ENCODE peak calls at places on chromosomes 6 and 20, in five cellular contexts. One of them, this sample, is unnamed.

GRCh38 chr6:15602144-15602543 is 60.7 kb downstream of the DTNBP1 start:
- DNase-seq in lower lobe of right lung: no peak
- DNase-seq in fibroblast of the aortic adventitia: no peak
- DNase-seq in PC-9: no peak
- DNase-seq in suprapubic skin: no peak
- DNase-seq in this sample: no peak

GRCh38 chr6:161594412-161594811 is 320.6 kb upstream of the AGPAT4 start:
- DNase-seq in lower lobe of right lung: no peak
- DNase-seq in fibroblast of the aortic adventitia: no peak
- DNase-seq in PC-9: no peak
- DNase-seq in suprapubic skin: no peak
- DNase-seq in this sample: no peak

GRCh38 chr6:32837651-32838113 is 857 bp downstream of the TAP2 start:
- DNase-seq in lower lobe of right lung: no peak
- DNase-seq in fibroblast of the aortic adventitia: no peak
- DNase-seq in PC-9: peak; percentile 51
- DNase-seq in suprapubic skin: no peak
- DNase-seq in this sample: no peak

GRCh38 chr6:9116026-9116425 is 680.7 kb upstream of the SLC35B3 start:
- DNase-seq in lower lobe of right lung: no peak
- DNase-seq in fibroblast of the aortic adventitia: peak; percentile 56
- DNase-seq in PC-9: no peak
- DNase-seq in suprapubic skin: no peak
- DNase-seq in this sample: no peak

GRCh38 chr6:167699141-167700036 is 127.3 kb upstream of the AFDN start:
- DNase-seq in lower lobe of right lung: peak; percentile 82
- DNase-seq in fibroblast of the aortic adventitia: peak; percentile 7
- DNase-seq in PC-9: no peak
- DNase-seq in suprapubic skin: no peak
- DNase-seq in this sample: peak; percentile 88

GRCh38 chr20:9375221-9375681 is 139.1 kb upstream of the LAMP5 start:
- DNase-seq in lower lobe of right lung: no peak
- DNase-seq in fibroblast of the aortic adventitia: peak; percentile 10
- DNase-seq in PC-9: no peak
- DNase-seq in suprapubic skin: no peak
- DNase-seq in this sample: no peak

GRCh38 chr20:38298768-38299288 is 5.1 kb upstream of the BPI start:
- DNase-seq in lower lobe of right lung: peak; percentile 81
- DNase-seq in fibroblast of the aortic adventitia: peak; percentile 91
- DNase-seq in PC-9: no peak
- DNase-seq in suprapubic skin: peak; percentile 89
- DNase-seq in this sample: peak; percentile 90

GRCh38 chr20:40524071-40524470 is 165.0 kb downstream of the MAFB start:
- DNase-seq in lower lobe of right lung: no peak
- DNase-seq in fibroblast of the aortic adventitia: peak; percentile 39
- DNase-seq in PC-9: no peak
- DNase-seq in suprapubic skin: no peak
- DNase-seq in this sample: no peak

GRCh38 chr6:41429506-41430504 is 94.4 kb downstream of the NCR2 start:
- DNase-seq in lower lobe of right lung: no peak
- DNase-seq in fibroblast of the aortic adventitia: no peak
- DNase-seq in PC-9: no peak
- DNase-seq in suprapubic skin: no peak
- DNase-seq in this sample: peak; percentile 62

GRCh38 chr6:155234687-155235543 is 28.9 kb upstream of the CLDN20 start:
- DNase-seq in lower lobe of right lung: no peak
- DNase-seq in fibroblast of the aortic adventitia: no peak
- DNase-seq in PC-9: no peak
- DNase-seq in suprapubic skin: no peak
- DNase-seq in this sample: no peak

GRCh38 chr6:28357036-28357435 is 7.3 kb downstream of the ZKSCAN3 start:
- DNase-seq in lower lobe of right lung: no peak
- DNase-seq in fibroblast of the aortic adventitia: no peak
- DNase-seq in PC-9: no peak
- DNase-seq in suprapubic skin: no peak
- DNase-seq in this sample: no peak

GRCh38 chr20:57594092-57594911 is 25.9 kb downstream of the ZBP1 start:
- DNase-seq in lower lobe of right lung: peak; percentile 74
- DNase-seq in fibroblast of the aortic adventitia: peak; percentile 43
- DNase-seq in PC-9: no peak
- DNase-seq in suprapubic skin: no peak
- DNase-seq in this sample: peak; percentile 57

GRCh38 chr6:42010185-42010872 is 40.0 kb upstream of the TAF8 start:
- DNase-seq in lower lobe of right lung: no peak
- DNase-seq in fibroblast of the aortic adventitia: no peak
- DNase-seq in PC-9: no peak
- DNase-seq in suprapubic skin: peak; percentile 50
- DNase-seq in this sample: no peak

GRCh38 chr6:392441-393390 is 1.2 kb downstream of the IRF4 start:
- DNase-seq in lower lobe of right lung: no peak
- DNase-seq in fibroblast of the aortic adventitia: no peak
- DNase-seq in PC-9: no peak
- DNase-seq in suprapubic skin: no peak
- DNase-seq in this sample: no peak

GRCh38 chr6:4506221-4506620 is 270.0 kb upstream of the CDYL start:
- DNase-seq in lower lobe of right lung: no peak
- DNase-seq in fibroblast of the aortic adventitia: peak; percentile 4
- DNase-seq in PC-9: no peak
- DNase-seq in suprapubic skin: no peak
- DNase-seq in this sample: no peak

GRCh38 chr6:145815875-145816274 is 1.3 kb upstream of the FBXO30 start:
- DNase-seq in lower lobe of right lung: no peak
- DNase-seq in fibroblast of the aortic adventitia: no peak
- DNase-seq in PC-9: no peak
- DNase-seq in suprapubic skin: no peak
- DNase-seq in this sample: peak; percentile 32

GRCh38 chr6:132633362-132633761 is 9.3 kb upstream of the TAAR2 start:
- DNase-seq in lower lobe of right lung: no peak
- DNase-seq in fibroblast of the aortic adventitia: no peak
- DNase-seq in PC-9: no peak
- DNase-seq in suprapubic skin: no peak
- DNase-seq in this sample: no peak

GRCh38 chr6:35427851-35428321 is 24.3 kb upstream of the FANCE start:
- DNase-seq in lower lobe of right lung: no peak
- DNase-seq in fibroblast of the aortic adventitia: peak; percentile 71
- DNase-seq in PC-9: no peak
- DNase-seq in suprapubic skin: no peak
- DNase-seq in this sample: no peak

GRCh38 chr20:43844778-43845614 is 69.7 kb upstream of the TOX2 start:
- DNase-seq in lower lobe of right lung: no peak
- DNase-seq in fibroblast of the aortic adventitia: peak; percentile 98
- DNase-seq in PC-9: peak; percentile 98
- DNase-seq in suprapubic skin: no peak
- DNase-seq in this sample: peak; percentile 79

GRCh38 chr6:128225610-128226009 is 294.8 kb downstream of the PTPRK start:
- DNase-seq in lower lobe of right lung: no peak
- DNase-seq in fibroblast of the aortic adventitia: no peak
- DNase-seq in PC-9: no peak
- DNase-seq in suprapubic skin: no peak
- DNase-seq in this sample: no peak

GRCh38 chr6:25972128-25972527 is 9.5 kb downstream of the TRIM38 start:
- DNase-seq in lower lobe of right lung: no peak
- DNase-seq in fibroblast of the aortic adventitia: no peak
- DNase-seq in PC-9: no peak
- DNase-seq in suprapubic skin: no peak
- DNase-seq in this sample: no peak

GRCh38 chr20:54028276-54029011 is 42.0 kb downstream of the BCAS1 start:
- DNase-seq in lower lobe of right lung: no peak
- DNase-seq in fibroblast of the aortic adventitia: no peak
- DNase-seq in PC-9: no peak
- DNase-seq in suprapubic skin: no peak
- DNase-seq in this sample: no peak

GRCh38 chr6:125910518-125910917 is 46.1 kb upstream of the HINT3 start:
- DNase-seq in lower lobe of right lung: no peak
- DNase-seq in fibroblast of the aortic adventitia: no peak
- DNase-seq in PC-9: no peak
- DNase-seq in suprapubic skin: no peak
- DNase-seq in this sample: no peak

GRCh38 chr6:125918230-125918629 is 38.3 kb upstream of the HINT3 start:
- DNase-seq in lower lobe of right lung: no peak
- DNase-seq in fibroblast of the aortic adventitia: no peak
- DNase-seq in PC-9: no peak
- DNase-seq in suprapubic skin: no peak
- DNase-seq in this sample: no peak

GRCh38 chr6:125918681-125919566 is 37.6 kb upstream of the HINT3 start:
- DNase-seq in lower lobe of right lung: no peak
- DNase-seq in fibroblast of the aortic adventitia: peak; percentile 90
- DNase-seq in PC-9: peak; percentile 99
- DNase-seq in suprapubic skin: no peak
- DNase-seq in this sample: peak; percentile 47

GRCh38 chr6:125913864-125914351 is 42.7 kb upstream of the HINT3 start:
- DNase-seq in lower lobe of right lung: no peak
- DNase-seq in fibroblast of the aortic adventitia: peak; percentile 93
- DNase-seq in PC-9: peak; percentile 99
- DNase-seq in suprapubic skin: no peak
- DNase-seq in this sample: no peak

DNA sequence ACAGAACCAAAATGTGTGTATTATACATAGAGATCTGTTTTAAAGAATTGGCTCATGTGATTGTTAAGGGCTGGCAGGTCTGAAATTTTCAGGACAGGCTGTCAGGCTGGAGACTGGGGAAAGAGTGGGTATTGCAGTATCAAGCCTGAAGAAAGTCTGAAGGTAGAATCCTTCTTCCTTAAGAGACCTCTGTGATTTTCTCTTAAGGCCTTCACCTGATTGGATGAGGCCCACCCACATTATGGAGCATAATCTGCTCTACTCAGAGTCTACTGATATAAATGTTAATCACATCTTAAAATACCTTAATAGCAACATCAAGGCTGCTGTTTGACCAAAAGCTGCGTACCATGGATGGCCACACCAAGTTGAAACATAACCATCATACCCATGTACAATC is 43.4 kb upstream of the HINT3 start:
- DNase-seq in lower lobe of right lung: no peak
- DNase-seq in fibroblast of the aortic adventitia: no peak
- DNase-seq in PC-9: no peak
- DNase-seq in suprapubic skin: no peak
- DNase-seq in this sample: no peak
- H3K4me3 ChIP-seq in lower lobe of right lung: no peak overlapping the region
- H3K4me3 ChIP-seq in fibroblast of the aortic adventitia: no peak overlapping the region
- H3K4me3 ChIP-seq in PC-9: no peak overlapping the region
- H3K4me3 ChIP-seq in suprapubic skin: no peak overlapping the region
- H3K4me3 ChIP-seq in this sample: no peak overlapping the region

GRCh38 chr20:2751347-2751867 is 49.0 kb downstream of the CPXM1 start:
- DNase-seq in lower lobe of right lung: no peak
- DNase-seq in fibroblast of the aortic adventitia: no peak
- DNase-seq in PC-9: no peak
- DNase-seq in suprapubic skin: peak; percentile 73
- DNase-seq in this sample: no peak

GRCh38 chr20:2750343-2751251 is 49.8 kb downstream of the CPXM1 start:
- DNase-seq in lower lobe of right lung: peak; percentile 84
- DNase-seq in fibroblast of the aortic adventitia: peak; percentile 45
- DNase-seq in PC-9: no peak
- DNase-seq in suprapubic skin: peak; percentile 87
- DNase-seq in this sample: peak; percentile 82

GRCh38 chr20:2749343-2749950 is 51.0 kb downstream of the CPXM1 start:
- DNase-seq in lower lobe of right lung: no peak
- DNase-seq in fibroblast of the aortic adventitia: no peak
- DNase-seq in PC-9: no peak
- DNase-seq in suprapubic skin: peak; percentile 78
- DNase-seq in this sample: no peak

GRCh38 chr20:2748551-2749342 is 51.7 kb downstream of the CPXM1 start:
- DNase-seq in lower lobe of right lung: no peak
- DNase-seq in fibroblast of the aortic adventitia: no peak
- DNase-seq in PC-9: no peak
- DNase-seq in suprapubic skin: peak; percentile 44
- DNase-seq in this sample: no peak

DNA sequence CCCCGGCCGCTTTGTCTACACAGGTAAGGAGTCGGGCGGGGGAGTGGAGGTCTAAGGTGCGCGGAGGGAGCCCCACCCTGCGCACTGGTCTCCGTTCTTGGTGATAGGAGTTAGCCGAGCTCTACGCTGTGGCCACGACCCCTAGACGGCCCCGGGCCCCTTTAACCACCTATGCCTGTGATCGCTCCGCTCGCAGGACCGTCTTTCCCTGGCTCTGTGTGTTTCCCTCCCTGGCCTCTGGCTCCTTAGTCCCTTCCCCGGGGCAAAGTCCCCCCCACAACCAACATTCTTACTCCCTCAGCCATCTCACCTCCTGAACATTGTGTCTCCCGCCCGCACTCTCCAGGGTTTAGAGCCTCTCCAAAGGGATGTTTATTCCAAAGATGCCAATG is 50.5 kb downstream of the CPXM1 start:
- DNase-seq in lower lobe of right lung: no peak
- DNase-seq in fibroblast of the aortic adventitia: no peak
- DNase-seq in PC-9: no peak
- DNase-seq in suprapubic skin: no peak
- DNase-seq in this sample: no peak
- H3K4me3 ChIP-seq in lower lobe of right lung: no peak overlapping the region
- H3K4me3 ChIP-seq in fibroblast of the aortic adventitia: no peak overlapping the region
- H3K4me3 ChIP-seq in PC-9: no peak overlapping the region
- H3K4me3 ChIP-seq in suprapubic skin: no peak overlapping the region
- H3K4me3 ChIP-seq in this sample: no peak overlapping the region

GRCh38 chr6:157670466-157671186 is 152.4 kb upstream of the SNX9 start:
- DNase-seq in lower lobe of right lung: no peak
- DNase-seq in fibroblast of the aortic adventitia: peak; percentile 32
- DNase-seq in PC-9: no peak
- DNase-seq in suprapubic skin: peak; percentile 78
- DNase-seq in this sample: peak; percentile 74
- H3K4me3 ChIP-seq in lower lobe of right lung: no peak overlapping the region
- H3K4me3 ChIP-seq in fibroblast of the aortic adventitia: no peak overlapping the region
- H3K4me3 ChIP-seq in PC-9: no peak overlapping the region
- H3K4me3 ChIP-seq in suprapubic skin: no peak overlapping the region
- H3K4me3 ChIP-seq in this sample: no peak overlapping the region

GRCh38 chr6:160068346-160068745 is 53.3 kb upstream of the SLC22A1 start:
- DNase-seq in lower lobe of right lung: no peak
- DNase-seq in fibroblast of the aortic adventitia: no peak
- DNase-seq in PC-9: no peak
- DNase-seq in suprapubic skin: no peak
- DNase-seq in this sample: no peak

GRCh38 chr6:160069459-160069858 is 52.2 kb upstream of the SLC22A1 start:
- DNase-seq in lower lobe of right lung: no peak
- DNase-seq in fibroblast of the aortic adventitia: no peak
- DNase-seq in PC-9: no peak
- DNase-seq in suprapubic skin: no peak
- DNase-seq in this sample: no peak

GRCh38 chr6:160070427-160070826 is 51.2 kb upstream of the SLC22A1 start:
- DNase-seq in lower lobe of right lung: no peak
- DNase-seq in fibroblast of the aortic adventitia: no peak
- DNase-seq in PC-9: no peak
- DNase-seq in suprapubic skin: no peak
- DNase-seq in this sample: no peak

GRCh38 chr6:160067564-160067963 is 54.1 kb upstream of the SLC22A1 start:
- DNase-seq in lower lobe of right lung: no peak
- DNase-seq in fibroblast of the aortic adventitia: no peak
- DNase-seq in PC-9: no peak
- DNase-seq in suprapubic skin: no peak
- DNase-seq in this sample: no peak

DNA sequence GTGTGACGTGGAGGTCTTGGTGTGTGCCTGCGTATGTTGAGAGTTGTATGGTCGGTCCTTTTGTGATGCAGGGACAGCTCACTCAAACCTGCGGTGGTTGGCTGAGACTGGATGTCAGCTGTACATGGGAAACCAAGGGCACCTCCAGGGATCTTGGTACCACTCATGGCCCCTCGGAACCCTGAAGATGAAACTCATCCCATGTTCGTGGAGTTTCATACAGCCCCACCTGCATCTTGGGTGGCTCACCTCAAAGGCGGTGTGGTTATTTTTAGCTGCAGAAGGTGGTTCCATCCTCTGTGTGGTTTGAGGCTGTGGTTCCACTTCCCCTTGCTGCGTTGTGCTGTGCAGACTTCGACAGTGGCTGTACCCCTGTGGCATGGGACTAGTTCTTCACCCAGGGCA is 52.6 kb upstream of the SLC22A1 start:
- DNase-seq in lower lobe of right lung: no peak
- DNase-seq in fibroblast of the aortic adventitia: no peak
- DNase-seq in PC-9: no peak
- DNase-seq in suprapubic skin: no peak
- DNase-seq in this sample: no peak
- H3K4me3 ChIP-seq in lower lobe of right lung: no peak overlapping the region
- H3K4me3 ChIP-seq in fibroblast of the aortic adventitia: no peak overlapping the region
- H3K4me3 ChIP-seq in PC-9: no peak overlapping the region
- H3K4me3 ChIP-seq in suprapubic skin: no peak overlapping the region
- H3K4me3 ChIP-seq in this sample: no peak overlapping the region

This sample was measured in aorta.